ENCODE peak calls at places on chromosome 18, in four cellular contexts. K is WTC11, L is HepG2, P is K562. Y is an unnamed sample.

GRCh38 chr18:36942264-36942663 is 113.3 kb downstream of the KIAA1328 start:
- DNase-seq in L (peak), P (peak), K (no peak), Y (peak)

GRCh38 chr18:79872423-79872822 is 74.7 kb downstream of the KCNG2 start:
- DNase-seq in L (no peak), K (no peak), P (no peak), Y (no peak)

GRCh38 chr18:25016181-25016580 is 335.8 kb downstream of the ZNF521 start:
- DNase-seq in K (no peak), P (no peak), L (no peak), Y (no peak)

GRCh38 chr18:25516747-25517498 is 165.0 kb upstream of the ZNF521 start:
- DNase-seq in K (no peak), L (no peak), P (no peak), Y (no peak)

GRCh38 chr18:35581555-35582309 is at the start of gene GALNT1:
- DNase-seq in P (peak), K (peak), L (no peak), Y (no peak)

GRCh38 chr18:24914148-24914525 is 437.8 kb downstream of the ZNF521 start:
- DNase-seq in P (no peak), L (no peak), K (no peak), Y (no peak)

GRCh38 chr18:25298853-25299274 is 53.1 kb downstream of the ZNF521 start:
- DNase-seq in L (no peak), P (peak), K (no peak), Y (no peak)

GRCh38 chr18:67517224-67517765 is 775 bp upstream of the DSEL start:
- DNase-seq in L (no peak), K (no peak), P (no peak), Y (no peak)

GRCh38 chr18:5066380-5066977 is 130.6 kb downstream of the AKAIN1 start:
- DNase-seq in L (peak), K (peak), P (peak), Y (peak)

DNA sequence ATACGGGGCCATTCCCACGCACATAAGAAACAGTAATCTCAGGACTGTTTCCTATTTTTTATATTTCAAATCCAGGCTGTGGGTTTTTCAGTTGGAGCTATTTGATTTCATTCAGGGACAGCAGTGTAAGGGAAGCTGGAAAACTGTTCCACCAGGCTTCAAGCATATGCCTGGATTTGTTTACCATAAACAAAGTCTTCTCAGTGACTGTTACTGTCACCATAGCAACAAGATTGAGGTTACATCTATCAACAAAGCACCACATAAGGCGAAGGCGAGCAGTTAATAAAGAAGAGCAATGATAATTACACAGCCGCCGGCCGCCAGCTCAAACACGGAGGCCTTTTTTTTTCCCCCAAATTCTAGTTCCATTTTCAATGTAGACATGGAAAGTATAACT is 553.6 kb upstream of the SYT4 start:
- DNase-seq in L (no peak), P (no peak), K (no peak), Y (no peak)
- TF ChIP-seq HMGXB4 in L (no peak), P (no peak), K (no peak), Y (no peak)

GRCh38 chr18:12995424-12995823 is 4.3 kb downstream of the CEP192 start:
- DNase-seq in L (no peak), K (no peak), P (no peak), Y (no peak)

GRCh38 chr18:12990977-12991838 is at the start of gene CEP192:
- DNase-seq in L (peak), P (peak), K (peak), Y (peak)

GRCh38 chr18:12991839-12992216 is 666 bp downstream of the CEP192 start:
- DNase-seq in K (no peak), P (no peak), L (no peak), Y (no peak)

GRCh38 chr18:12995952-12996477 is 4.9 kb downstream of the CEP192 start:
- DNase-seq in L (peak), K (no peak), P (peak), Y (no peak)

DNA sequence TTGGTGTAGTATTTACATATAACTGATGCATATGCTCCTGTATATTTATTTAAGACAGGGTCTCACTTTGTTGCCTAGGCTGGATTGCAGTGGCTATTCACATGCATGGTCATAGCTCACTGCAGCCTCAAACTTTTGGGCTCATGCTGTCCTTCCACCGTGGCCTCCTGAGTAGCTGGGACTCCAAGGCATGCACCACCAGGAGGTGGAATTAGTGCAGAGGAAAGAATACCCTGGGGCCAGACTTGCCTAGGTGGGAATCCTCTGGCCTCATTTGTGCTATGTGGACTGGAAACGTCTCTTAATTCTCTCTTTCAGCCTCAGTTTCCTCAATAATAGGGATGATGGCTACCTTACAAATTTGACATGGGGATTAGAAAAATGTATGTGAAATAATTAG is 2.3 kb downstream of the CEP192 start:
- DNase-seq in K (no peak), L (no peak), P (no peak), Y (no peak)
- TF ChIP-seq HMGXB4 in K (no peak), L (no peak), P (no peak), Y (no peak)

GRCh38 chr18:6370886-6371635 is 43.6 kb downstream of the L3MBTL4 start:
- DNase-seq in K (no peak), P (no peak), L (peak), Y (no peak)
- TF ChIP-seq HMGXB4 in K (no peak), P (no peak), L (no peak), Y (no peak)

GRCh38 chr18:21916594-21916993 is 176.0 kb downstream of the MIB1 start:
- DNase-seq in L (no peak), P (no peak), K (no peak), Y (no peak)

GRCh38 chr18:21915546-21915945 is 175.0 kb downstream of the MIB1 start:
- DNase-seq in L (no peak), K (no peak), P (no peak), Y (no peak)

GRCh38 chr18:21911551-21911950 is 171.0 kb downstream of the MIB1 start:
- DNase-seq in P (no peak), L (no peak), K (no peak), Y (no peak)

GRCh38 chr18:21912339-21913239 is 172.0 kb downstream of the MIB1 start:
- DNase-seq in P (no peak), L (no peak), K (no peak), Y (no peak)

GRCh38 chr18:21914739-21915319 is 174.2 kb downstream of the MIB1 start:
- DNase-seq in L (peak), P (peak), K (peak), Y (peak)
- TF ChIP-seq HMGXB4 in L (no peak), P (no peak), K (no peak), Y (no peak)

GRCh38 chr18:54388203-54389142 is 30.8 kb downstream of the C18orf54 start:
- DNase-seq in K (peak), L (peak), P (peak), Y (peak)
- TF ChIP-seq HMGXB4 in K (no peak), L (no peak), P (no peak), Y (no peak)

GRCh38 chr18:21632393-21632792 is 20.3 kb downstream of the SNRPD1 start:
- DNase-seq in L (no peak), P (no peak), K (no peak), Y (no peak)

GRCh38 chr18:21638822-21639221 is 26.7 kb downstream of the SNRPD1 start:
- DNase-seq in P (no peak), K (no peak), L (no peak), Y (no peak)

GRCh38 chr18:21634588-21635199 is 22.6 kb downstream of the SNRPD1 start:
- DNase-seq in L (no peak), P (no peak), K (no peak), Y (no peak)

DNA sequence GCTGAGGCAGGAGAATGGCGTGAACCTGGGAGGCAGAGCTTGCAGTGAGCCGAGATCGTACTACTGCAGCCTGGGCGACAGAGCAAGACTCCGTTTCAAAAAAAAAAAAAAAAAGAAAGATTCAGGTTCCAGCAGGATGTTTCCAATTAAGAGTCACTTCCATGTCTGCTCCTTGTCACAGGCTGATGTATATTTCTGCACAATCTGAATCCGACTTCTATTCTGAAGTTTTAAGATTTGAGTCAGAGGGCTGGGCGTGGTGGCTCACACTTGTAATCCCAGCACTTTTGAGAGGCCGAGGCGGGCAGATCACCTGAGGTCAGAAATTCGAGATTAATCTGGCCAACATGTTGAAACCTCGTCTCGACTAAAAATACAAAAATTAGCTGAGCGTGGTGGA is 24.7 kb downstream of the SNRPD1 start:
- DNase-seq in K (no peak), P (no peak), L (no peak), Y (no peak)
- TF ChIP-seq HMGXB4 in K (no peak), P (no peak), L (no peak), Y (no peak)

GRCh38 chr18:8307960-8308359 is 301.3 kb upstream of the RAB12 start:
- DNase-seq in P (no peak), K (no peak), L (no peak), Y (no peak)
- TF ChIP-seq HMGXB4 in P (no peak), K (no peak), L (no peak), Y (no peak)